ENCODE peak calls at places on chromosomes 1 and 21, in four cellular contexts. Q is neural progenitor cell, J is NCI-H345, V is fibroblast of lung. T is an unnamed sample.

GRCh38 chr1:35030338-35031102 is 1.2 kb downstream of the ZMYM6 start:
- DNase-seq in Q (no peak), J (no peak), V (peak), T (peak)

GRCh38 chr21:46145840-46146691 is 9.3 kb downstream of the FTCD start:
- DNase-seq in Q (no peak), J (no peak), V (no peak), T (no peak)

GRCh38 chr1:210938416-210938925 is 195.5 kb downstream of the KCNH1 start:
- DNase-seq in Q (no peak), J (no peak), V (no peak), T (no peak)

GRCh38 chr1:208159542-208160258 is 84.5 kb downstream of the PLXNA2 start:
- DNase-seq in Q (no peak), J (no peak), V (peak), T (no peak)

GRCh38 chr1:84122780-84123382 is 21.2 kb upstream of the PRKACB start:
- DNase-seq in Q (peak), J (peak), V (peak), T (peak)

GRCh38 chr1:53343831-53344668 is 16.2 kb upstream of the LRP8 start:
- DNase-seq in Q (no peak), J (no peak), V (no peak), T (no peak)

GRCh38 chr1:74571875-74572274 is 59.5 kb upstream of the LRRC53 start:
- DNase-seq in Q (no peak), J (no peak), V (no peak), T (no peak)

GRCh38 chr1:198686069-198686728 is 47.4 kb downstream of the PTPRC start:
- DNase-seq in Q (no peak), J (peak), V (peak), T (peak)

GRCh38 chr1:147785794-147786506 is 25.5 kb upstream of the GJA5 start:
- DNase-seq in Q (no peak), J (no peak), V (no peak), T (no peak)

GRCh38 chr1:246597340-246597739 is 31.1 kb downstream of the CNST start:
- DNase-seq in Q (no peak), J (no peak), V (peak), T (no peak)

GRCh38 chr1:20366076-20366765 is 75.5 kb downstream of the VWA5B1 start:
- DNase-seq in Q (peak), J (peak), V (peak), T (no peak)

GRCh38 chr21:17343055-17343454 is 169.8 kb upstream of the CXADR start:
- DNase-seq in Q (peak), J (no peak), V (peak), T (peak)

GRCh38 chr1:182107218-182107617 is 45.7 kb upstream of the ZNF648 start:
- DNase-seq in Q (no peak), J (no peak), V (no peak), T (no peak)

GRCh38 chr1:12356004-12356890 is 126.4 kb downstream of the VPS13D start:
- DNase-seq in Q (no peak), J (no peak), V (peak), T (no peak)

GRCh38 chr1:51973587-51974474 is 16.7 kb downstream of the RAB3B start:
- DNase-seq in Q (no peak), J (peak), V (peak), T (no peak)

GRCh38 chr1:166975361-166976129 is at the start of gene ILDR2:
- DNase-seq in Q (peak), J (peak), V (peak), T (peak)

GRCh38 chr1:165189011-165189410 is 167.5 kb downstream of the LMX1A start:
- DNase-seq in Q (no peak), J (no peak), V (no peak), T (no peak)

GRCh38 chr21:39885119-39885848 is 18.0 kb downstream of the PCP4 start:
- DNase-seq in Q (peak), J (peak), V (no peak), T (no peak)

GRCh38 chr1:24555591-24556413 is at the start of gene NCMAP:
- DNase-seq in Q (peak), J (peak), V (no peak), T (no peak)

GRCh38 chr1:1090424-1091343 is 16.6 kb upstream of the RNF223 start:
- DNase-seq in Q (no peak), J (no peak), V (no peak), T (no peak)

GRCh38 chr1:179295356-179295755 is 1.8 kb downstream of the SOAT1 start:
- DNase-seq in Q (no peak), J (no peak), V (no peak), T (no peak)

GRCh38 chr1:216499581-216500272 is 76.5 kb upstream of the USH2A start:
- DNase-seq in Q (no peak), J (no peak), V (peak), T (no peak)